ENCODE peak calls at places on chromosomes 2 and 18, in five cellular contexts. H is CD4-positive, alpha-beta memory T cell; T is ovary; J is CD8-positive, alpha-beta T cell; Y is psoas muscle. G is an unnamed sample.

GRCh38 chr2:238097201-238097987 is 2.7 kb upstream of the ESPNL start:
- DNase-seq in T (no peak), J (no peak), H (no peak), Y (no peak), G (no peak)

GRCh38 chr2:201886504-201886903 is 80.2 kb downstream of the CDK15 start:
- DNase-seq in Y (no peak), T (no peak), J (no peak), H (no peak), G (no peak)

GRCh38 chr18:68448736-68449135 is 266.2 kb downstream of the TMX3 start:
- DNase-seq in Y (no peak), T (no peak), H (no peak), J (no peak), G (no peak)

GRCh38 chr2:124112966-124113365 is 87.9 kb downstream of the CNTNAP5 start:
- DNase-seq in J (no peak), H (no peak), Y (no peak), T (no peak), G (no peak)

GRCh38 chr2:46032161-46032813 is 264.9 kb upstream of the EPAS1 start:
- DNase-seq in J (no peak), Y (no peak), H (no peak), T (no peak), G (no peak)

GRCh38 chr2:211854832-211855231 is 683.8 kb downstream of the ERBB4 start:
- DNase-seq in H (no peak), J (no peak), T (no peak), Y (no peak), G (no peak)

GRCh38 chr18:12452801-12453200 is 45.1 kb downstream of the PRELID3A start:
- DNase-seq in T (no peak), H (no peak), J (no peak), Y (no peak), G (no peak)

GRCh38 chr2:20472569-20472968 is 25.7 kb downstream of the RHOB start:
- DNase-seq in J (no peak), H (no peak), T (no peak), Y (no peak), G (no peak)

GRCh38 chr2:18924905-18925691 is 335.7 kb upstream of the NT5C1B start:
- DNase-seq in Y (no peak), H (no peak), J (no peak), T (no peak), G (no peak)

GRCh38 chr2:3529316-3530025 is 10.1 kb upstream of the ADI1 start:
- DNase-seq in Y (no peak), H (no peak), J (no peak), T (no peak), G (no peak)

GRCh38 chr18:8367217-8367988 is 241.8 kb upstream of the RAB12 start:
- DNase-seq in J (no peak), H (no peak), T (peak; percentile 57), Y (peak; percentile 39), G (peak; percentile 79)

GRCh38 chr2:98180456-98180855 is 93.5 kb downstream of the VWA3B start:
- DNase-seq in H (no peak), J (no peak), Y (no peak), T (no peak), G (no peak)

GRCh38 chr2:8679827-8680731 is 1.8 kb upstream of the ID2 start:
- DNase-seq in H (no peak), J (no peak), T (peak; percentile 28), Y (no peak), G (peak; percentile 60)

GRCh38 chr2:172200495-172201085 is 97.9 kb upstream of the DLX2 start:
- DNase-seq in H (no peak), J (no peak), T (no peak), Y (no peak), G (no peak)

GRCh38 chr2:98465456-98466201 is 21.0 kb downstream of the INPP4A start:
- DNase-seq in H (peak; percentile 93), Y (peak; percentile 59), T (no peak), J (peak; percentile 86), G (peak; percentile 83)

GRCh38 chr18:48705043-48705442 is 166.2 kb downstream of the CTIF start:
- DNase-seq in H (no peak), J (no peak), T (no peak), Y (no peak), G (no peak)

GRCh38 chr2:197514754-197515153 is 1.1 kb upstream of the MOB4 start:
- DNase-seq in T (no peak), H (no peak), J (no peak), Y (no peak), G (no peak)

GRCh38 chr2:174792309-174793025 is 28.2 kb upstream of the CHRNA1 start:
- DNase-seq in T (no peak), J (no peak), Y (no peak), H (no peak), G (no peak)

GRCh38 chr18:21599585-21600525 is 649 bp downstream of the ESCO1 start:
- DNase-seq in Y (peak; percentile 68), H (no peak), T (no peak), J (no peak), G (peak; percentile 65)

GRCh38 chr2:30706534-30707303 is 100.5 kb downstream of the CAPN13 start:
- DNase-seq in H (peak; percentile 62), Y (peak; percentile 73), T (peak; percentile 63), J (peak; percentile 60), G (peak; percentile 82)

GRCh38 chr2:886072-887022 is 64.3 kb upstream of the SNTG2 start:
- DNase-seq in T (no peak), J (no peak), Y (no peak), H (no peak), G (no peak)

GRCh38 chr2:42545714-42546390 is 22.6 kb upstream of the MTA3 start:
- DNase-seq in T (no peak), H (no peak), Y (no peak), J (no peak), G (no peak)

GRCh38 chr2:18475884-18476283 is 84.6 kb downstream of the RDH14 start:
- DNase-seq in J (no peak), Y (no peak), T (no peak), H (no peak), G (no peak)

GRCh38 chr18:45588284-45588683 is 27.0 kb upstream of the SLC14A2 start:
- DNase-seq in T (no peak), J (no peak), H (no peak), Y (no peak), G (no peak)

GRCh38 chr18:47754311-47755101 is 176.0 kb downstream of the SMAD2 start:
- DNase-seq in Y (no peak), J (peak; percentile 33), T (no peak), H (no peak), G (no peak)

DNA sequence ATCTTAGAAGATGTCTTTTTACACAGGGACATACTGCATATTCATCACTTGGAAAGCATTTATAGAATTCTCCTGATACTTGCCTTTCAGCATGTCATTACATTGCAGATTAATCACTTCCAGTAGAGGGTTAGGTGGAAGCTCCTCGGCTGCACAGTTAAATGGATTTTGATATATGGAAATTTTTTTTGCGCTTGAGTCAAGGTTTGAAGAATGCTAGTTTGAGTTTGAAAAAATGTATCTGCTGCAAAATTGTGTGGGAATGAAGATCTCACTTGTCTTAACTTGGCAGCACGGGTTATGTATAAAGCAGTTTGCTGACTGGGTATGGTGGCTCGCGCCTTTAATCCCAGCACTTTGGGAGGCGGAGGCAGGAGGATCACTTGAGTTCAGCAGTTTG is 13.7 kb downstream of the PPP1CB start:
- DNase-seq in H (no peak), Y (no peak), T (no peak), J (no peak), G (no peak)
- H3K4me1 ChIP-seq in H (peaks cover 95% of the 10 kb centered on the region), Y (peaks cover 74% of the 10 kb centered on the region), T (peaks cover 13% of the 10 kb centered on the region), J (peaks cover 57% of the 10 kb centered on the region), G (peaks cover 2% of the 10 kb centered on the region)

DNA sequence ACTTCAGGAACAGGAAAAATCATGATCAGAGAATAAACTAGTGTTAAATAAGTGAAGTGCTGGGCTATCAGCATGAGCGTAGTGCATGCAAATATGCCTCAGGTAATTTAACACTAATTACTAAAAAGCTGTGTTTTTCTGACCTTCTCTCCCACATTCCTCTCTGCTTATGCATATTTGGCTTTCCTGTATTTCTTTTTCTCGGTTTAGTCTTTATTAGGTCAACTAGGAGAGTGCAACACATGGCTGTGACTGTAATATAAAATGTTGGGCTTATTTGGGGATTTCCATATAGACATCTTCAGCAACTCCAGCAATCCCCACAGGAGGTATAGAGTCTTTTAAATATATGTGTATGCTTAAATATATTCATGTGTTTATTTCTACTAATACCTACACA is 359.7 kb upstream of the RGPD4 start:
- DNase-seq in Y (no peak), J (no peak), T (no peak), H (no peak), G (no peak)
- H3K27ac ChIP-seq in Y (no peak overlapping the region), J (no peak overlapping the region), T (no peak overlapping the region), H (no peak overlapping the region), G (no peak overlapping the region)

GRCh38 chr18:77666613-77667012 is 417.0 kb downstream of the GALR1 start:
- DNase-seq in T (no peak), H (no peak), J (no peak), Y (no peak), G (no peak)
- H3K4me3 ChIP-seq in T (no peak overlapping the region), H (no peak overlapping the region), J (no peak overlapping the region), Y (no peak overlapping the region), G (no peak overlapping the region)

GRCh38 chr2:196174424-196174823 is 3.0 kb upstream of the STK17B start:
- DNase-seq in J (no peak), T (no peak), Y (no peak), H (no peak), G (no peak)
- H3K4me1 ChIP-seq in J (peaks cover 65% of the 10 kb centered on the region), T (no peaks in the 10 kb centered on the region), Y (peaks cover 7% of the 10 kb centered on the region), H (peaks cover 74% of the 10 kb centered on the region), G (no peaks in the 10 kb centered on the region)

DNA sequence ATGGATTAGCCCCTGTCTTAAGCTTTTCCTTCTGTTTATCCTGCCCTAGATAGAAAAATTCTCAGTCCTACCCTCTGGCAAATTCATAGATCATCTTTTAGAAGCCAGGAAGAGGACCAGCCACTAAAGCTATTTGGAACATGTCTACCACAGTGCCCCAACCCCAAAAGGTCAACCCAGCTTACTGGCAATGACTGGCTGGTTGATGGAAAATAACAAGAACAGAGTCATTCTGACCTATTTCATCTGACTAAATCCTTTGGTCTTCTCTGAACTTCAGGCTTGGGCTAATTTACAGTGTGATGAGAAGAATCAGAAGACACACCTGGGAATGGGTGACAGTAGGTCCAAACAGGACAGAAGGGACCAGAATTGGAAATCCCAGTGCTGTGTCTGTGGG is 227.3 kb upstream of the CCDC68 start:
- DNase-seq in J (no peak), H (no peak), T (no peak), Y (no peak), G (no peak)
- H3K27ac ChIP-seq in J (no peak overlapping the region), H (no peak overlapping the region), T (no peak overlapping the region), Y (no peak overlapping the region), G (no peak overlapping the region)

DNA sequence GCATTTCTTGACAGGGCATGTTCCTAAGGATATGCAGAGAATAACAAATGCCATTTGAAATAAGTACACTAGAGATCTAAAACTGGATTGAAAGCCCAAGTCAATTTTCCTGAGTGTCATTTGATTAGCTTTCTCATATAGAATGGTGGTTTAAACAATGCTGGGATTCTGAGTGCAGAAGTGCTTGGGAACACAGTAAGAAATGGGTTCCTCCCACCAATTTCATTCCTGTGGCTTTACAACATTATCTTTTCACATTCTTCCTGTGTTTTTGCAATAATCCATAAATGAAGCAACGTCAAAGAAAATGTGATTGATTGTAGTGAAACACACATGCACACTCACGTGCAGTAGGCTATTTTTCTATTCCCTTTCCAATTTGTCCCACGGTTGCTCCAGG is 1858.4 kb upstream of the PIK3C3 start:
- DNase-seq in T (no peak), Y (no peak), J (no peak), H (no peak), G (no peak)
- H3K4me3 ChIP-seq in T (no peak overlapping the region), Y (no peak overlapping the region), J (no peak overlapping the region), H (no peak overlapping the region), G (no peak overlapping the region)